ENCODE peak calls at places on chromosomes 4 and X, in five cellular contexts. C, Z, M, F and N are unnamed samples.

GRCh38 chr4:138334346-138335016 is 92.3 kb upstream of the SLC7A11 start:
- DNase-seq in Z (no peak), C (no peak), M (no peak), F (no peak), N (no peak)

GRCh38 chrX:9327747-9328145 is 137.1 kb upstream of the TBL1X start:
- DNase-seq in F (no peak), C (no peak), Z (no peak), M (peak), N (no peak)

GRCh38 chr4:159010563-159011260 is 92.2 kb upstream of the RAPGEF2 start:
- DNase-seq in M (peak), C (no peak), F (no peak), Z (peak), N (peak)

GRCh38 chr4:119683518-119683917 is 54.9 kb upstream of the PDE5A start:
- DNase-seq in F (no peak), C (no peak), M (peak), Z (no peak), N (peak)

GRCh38 chr4:158814636-158815035 is 45.8 kb downstream of the FNIP2 start:
- DNase-seq in Z (no peak), F (no peak), C (no peak), M (no peak), N (no peak)

GRCh38 chrX:33204889-33205288 is 6.5 kb downstream of the DMD start:
- DNase-seq in F (no peak), Z (no peak), C (no peak), M (no peak), N (no peak)

GRCh38 chrX:68710870-68711576 is 63.6 kb downstream of the STARD8 start:
- DNase-seq in Z (no peak), F (peak), M (peak), C (peak), N (peak)

GRCh38 chrX:48770296-48770695 is 8.7 kb downstream of the GLOD5 start:
- DNase-seq in C (no peak), F (no peak), Z (no peak), M (no peak), N (no peak)

GRCh38 chr4:186105721-186106335 is 1.3 kb downstream of the FAM149A start:
- DNase-seq in F (no peak), C (no peak), Z (peak), M (no peak), N (no peak)

GRCh38 chr4:183747931-183748664 is 89.0 kb downstream of the TRAPPC11 start:
- DNase-seq in M (no peak), F (no peak), C (peak), Z (no peak), N (peak)

GRCh38 chr4:184262901-184263300 is 45.2 kb upstream of the ENPP6 start:
- DNase-seq in Z (no peak), C (no peak), F (peak), M (peak), N (no peak)

GRCh38 chr4:148822572-148823418 is 380.6 kb upstream of the NR3C2 start:
- DNase-seq in M (no peak), F (no peak), Z (no peak), C (no peak), N (no peak)